ENCODE peak calls at places on chromosomes 3 and 15, in nine cellular contexts. C is LHCN-M2; J is activated T-helper 2 cell treated with anti-CD3 and anti-CD28 coated beads, Interferon-gamma antibody, Interleukin-2, Interleukin-4, amounts not matched to agents 10 μg/mL and 5 μg/mL and 100 μg/mL, durations not matched to agents 14 hours and 24 hours and 36 hours; A is CD4-positive, alpha-beta memory T cell; N is GM10248; U is choroid plexus epithelial cell; X is stimulated activated CD4-positive, alpha-beta T cell treated with anti-CD3 and anti-CD28 coated beads, Interleukin-4, amount 100 ng/mL, for 48 hours; E is MG63; I is MCF 10A. D is an unnamed sample.

GRCh38 chr3:31219131-31219843 is 313.4 kb upstream of the STT3B start:
- DNase-seq in C (peak; percentile 26), J (no peak), A (no peak), N (peak; percentile 30), U (peak; percentile 91), X (no peak), E (no peak), I (no peak), D (no peak)

GRCh38 chr15:77027697-77028450 is 32.9 kb downstream of the PSTPIP1 start:
- DNase-seq in C (no peak), J (no peak), A (no peak), N (no peak), U (no peak), X (no peak), E (no peak), I (no peak), D (peak; percentile 40)

GRCh38 chr15:31379577-31379976 is 52.9 kb downstream of the KLF13 start:
- DNase-seq in C (no peak), J (no peak), A (no peak), N (no peak), U (no peak), X (no peak), E (no peak), I (no peak), D (no peak)

GRCh38 chr3:12489832-12490231 is 5.6 kb downstream of the TSEN2 start:
- DNase-seq in C (peak; percentile 68), J (no peak), A (no peak), N (no peak), U (peak; percentile 33), X (no peak), E (no peak), I (no peak), D (no peak)

GRCh38 chr3:12479919-12480425 is 4.3 kb upstream of the TSEN2 start:
- DNase-seq in C (peak; percentile 66), J (peak; percentile 22), A (peak; percentile 50), N (peak; percentile 77), U (peak; percentile 73), X (peak; percentile 17), E (no peak), I (peak; percentile 64), D (no peak)

GRCh38 chr3:32404714-32405113 is 13.1 kb downstream of the CMTM7 start:
- DNase-seq in C (no peak), J (no peak), A (no peak), N (no peak), U (no peak), X (no peak), E (no peak), I (no peak), D (no peak)

GRCh38 chr3:127462111-127462655 is 128.3 kb downstream of the TPRA1 start:
- DNase-seq in C (no peak), J (no peak), A (no peak), N (no peak), U (no peak), X (no peak), E (no peak), I (no peak), D (no peak)

GRCh38 chr15:63402498-63403253 is 21.0 kb upstream of the CA12 start:
- DNase-seq in C (peak; percentile 55), J (no peak), A (peak; percentile 34), N (peak; percentile 45), U (peak; percentile 65), X (no peak), E (no peak), I (peak; percentile 58), D (no peak)

GRCh38 chr3:159938712-159939111 is 49.9 kb upstream of the IL12A start:
- DNase-seq in C (peak; percentile 61), J (no peak), A (no peak), N (no peak), U (peak; percentile 60), X (no peak), E (no peak), I (peak; percentile 74), D (no peak)

GRCh38 chr3:76699846-76700245 is 340.1 kb upstream of the ROBO2 start:
- DNase-seq in C (no peak), J (no peak), A (no peak), N (no peak), U (no peak), X (no peak), E (no peak), I (no peak), D (no peak)

GRCh38 chr3:40022267-40022827 is 212.9 kb downstream of the MYRIP start:
- DNase-seq in C (no peak), J (no peak), A (no peak), N (no peak), U (no peak), X (no peak), E (no peak), I (no peak), D (no peak)

GRCh38 chr3:185764168-185764988 is 60.5 kb downstream of the IGF2BP2 start:
- DNase-seq in C (peak; percentile 37), J (no peak), A (no peak), N (no peak), U (peak; percentile 61), X (no peak), E (no peak), I (no peak), D (no peak)

GRCh38 chr3:138945646-138946553 is 1.0 kb downstream of the FOXL2 start:
- DNase-seq in C (peak; percentile 64), J (no peak), A (no peak), N (no peak), U (peak; percentile 46), X (no peak), E (peak; percentile 42), I (peak; percentile 38), D (no peak)

GRCh38 chr3:178325330-178325729 is 210.9 kb upstream of the KCNMB2 start:
- DNase-seq in C (peak; percentile 55), J (no peak), A (no peak), N (no peak), U (peak; percentile 81), X (no peak), E (no peak), I (peak; percentile 27), D (no peak)

GRCh38 chr3:190585771-190586630 is 72.1 kb downstream of the IL1RAP start:
- DNase-seq in C (peak; percentile 87), J (peak; percentile 59), A (no peak), N (no peak), U (peak; percentile 94), X (peak; percentile 28), E (peak; percentile 88), I (peak; percentile 97), D (no peak)

GRCh38 chr15:91867581-91868026 is 14.1 kb downstream of the SLCO3A1 start:
- DNase-seq in C (no peak), J (no peak), A (no peak), N (no peak), U (peak; percentile 31), X (no peak), E (peak; percentile 99), I (peak; percentile 98), D (peak; percentile 85)

GRCh38 chr15:57432141-57432701 is 55.9 kb downstream of the CGNL1 start:
- DNase-seq in C (no peak), J (no peak), A (no peak), N (no peak), U (no peak), X (no peak), E (no peak), I (no peak), D (no peak)

GRCh38 chr3:62727576-62727975 is 147.6 kb downstream of the CADPS start:
- DNase-seq in C (peak; percentile 6), J (no peak), A (no peak), N (no peak), U (peak; percentile 2), X (no peak), E (no peak), I (no peak), D (no peak)

GRCh38 chr15:51494411-51495314 is 127.9 kb downstream of the DMXL2 start:
- DNase-seq in C (no peak), J (no peak), A (no peak), N (no peak), U (peak; percentile 52), X (no peak), E (peak; percentile 19), I (peak; percentile 16), D (no peak)

GRCh38 chr3:52820741-52821140 is 9.7 kb downstream of the ITIH4 start:
- DNase-seq in C (peak; percentile 21), J (no peak), A (peak; percentile 12), N (peak; percentile 65), U (peak; percentile 53), X (peak; percentile 22), E (no peak), I (peak; percentile 52), D (no peak)

GRCh38 chr15:70611286-70611685 is 152.1 kb downstream of the UACA start:
- DNase-seq in C (no peak), J (no peak), A (no peak), N (no peak), U (no peak), X (no peak), E (no peak), I (no peak), D (no peak)

GRCh38 chr3:141410408-141410807 is 42.1 kb downstream of the ZBTB38 start:
- DNase-seq in C (peak; percentile 66), J (no peak), A (no peak), N (no peak), U (peak; percentile 93), X (no peak), E (peak; percentile 23), I (peak; percentile 72), D (no peak)

GRCh38 chr3:33030802-33031201 is 66.1 kb downstream of the GLB1 start:
- DNase-seq in C (no peak), J (peak; percentile 30), A (peak; percentile 72), N (no peak), U (no peak), X (no peak), E (no peak), I (no peak), D (no peak)

GRCh38 chr3:77411990-77412389 is 372.1 kb downstream of the ROBO2 start:
- DNase-seq in C (no peak), J (no peak), A (no peak), N (no peak), U (peak; percentile 2), X (no peak), E (no peak), I (peak; percentile 23), D (no peak)

GRCh38 chr3:55488398-55489055 is 1.4 kb upstream of the WNT5A start:
- DNase-seq in C (peak; percentile 94), J (no peak), A (no peak), N (peak; percentile 76), U (peak; percentile 90), X (no peak), E (peak; percentile 54), I (peak; percentile 74), D (peak; percentile 84)

GRCh38 chr3:151925876-151926275 is 52.4 kb downstream of the SUCNR1 start:
- DNase-seq in C (peak; percentile 79), J (no peak), A (no peak), N (no peak), U (peak; percentile 74), X (no peak), E (peak; percentile 77), I (peak; percentile 72), D (no peak)

GRCh38 chr15:25542648-25543047 is 103.8 kb upstream of the UBE3A start:
- DNase-seq in C (no peak), J (no peak), A (no peak), N (no peak), U (no peak), X (no peak), E (no peak), I (no peak), D (no peak)

D was measured in ureter.